ENCODE peak calls at places on chromosomes 2 and 18, in ten cellular contexts. One of them, this sample, is unnamed.

GRCh38 chr2:191020742-191021381 is 6.9 kb upstream of the STAT1 start:
- DNase-seq in GM12878: no peak
- DNase-seq in A172: peak; percentile 47
- DNase-seq in posterior vena cava: no peak
- DNase-seq in EL: peak; percentile 77
- DNase-seq in foreskin fibroblast: peak; percentile 92
- DNase-seq in T-helper 9 cell: no peak
- DNase-seq in activated CD8-positive, alpha-beta memory T cell treated with anti-CD3 and anti-CD28 coated beads, Interleukin-2, amount 50 U/mL, for 4 hours: peak; percentile 31
- DNase-seq in ovary: peak; percentile 60
- DNase-seq in NCI-H1105 treated with DMSO at 0.1 percent for 48 hours: peak; percentile 39
- DNase-seq in this sample: peak; percentile 77

GRCh38 chr2:9686061-9686460 is 55.3 kb upstream of the YWHAQ start:
- DNase-seq in GM12878: no peak
- DNase-seq in A172: peak; percentile 41
- DNase-seq in posterior vena cava: no peak
- DNase-seq in EL: no peak
- DNase-seq in foreskin fibroblast: no peak
- DNase-seq in T-helper 9 cell: no peak
- DNase-seq in activated CD8-positive, alpha-beta memory T cell treated with anti-CD3 and anti-CD28 coated beads, Interleukin-2, amount 50 U/mL, for 4 hours: no peak
- DNase-seq in ovary: no peak
- DNase-seq in NCI-H1105 treated with DMSO at 0.1 percent for 48 hours: no peak
- DNase-seq in this sample: no peak

GRCh38 chr2:1301056-1301455 is 112.2 kb upstream of the TPO start:
- DNase-seq in GM12878: no peak
- DNase-seq in A172: no peak
- DNase-seq in posterior vena cava: no peak
- DNase-seq in EL: no peak
- DNase-seq in foreskin fibroblast: no peak
- DNase-seq in T-helper 9 cell: no peak
- DNase-seq in activated CD8-positive, alpha-beta memory T cell treated with anti-CD3 and anti-CD28 coated beads, Interleukin-2, amount 50 U/mL, for 4 hours: no peak
- DNase-seq in ovary: no peak
- DNase-seq in NCI-H1105 treated with DMSO at 0.1 percent for 48 hours: no peak
- DNase-seq in this sample: no peak

GRCh38 chr2:96987264-96987909 is 1.0 kb upstream of the FAM178B start:
- DNase-seq in GM12878: no peak
- DNase-seq in A172: no peak
- DNase-seq in posterior vena cava: no peak
- DNase-seq in EL: no peak
- DNase-seq in foreskin fibroblast: no peak
- DNase-seq in T-helper 9 cell: no peak
- DNase-seq in activated CD8-positive, alpha-beta memory T cell treated with anti-CD3 and anti-CD28 coated beads, Interleukin-2, amount 50 U/mL, for 4 hours: no peak
- DNase-seq in ovary: no peak
- DNase-seq in NCI-H1105 treated with DMSO at 0.1 percent for 48 hours: no peak
- DNase-seq in this sample: no peak

GRCh38 chr2:64325477-64325851 is 128.5 kb upstream of the LGALSL start:
- DNase-seq in GM12878: no peak
- DNase-seq in A172: no peak
- DNase-seq in posterior vena cava: no peak
- DNase-seq in EL: no peak
- DNase-seq in foreskin fibroblast: peak; percentile 23
- DNase-seq in T-helper 9 cell: no peak
- DNase-seq in activated CD8-positive, alpha-beta memory T cell treated with anti-CD3 and anti-CD28 coated beads, Interleukin-2, amount 50 U/mL, for 4 hours: no peak
- DNase-seq in ovary: no peak
- DNase-seq in NCI-H1105 treated with DMSO at 0.1 percent for 48 hours: no peak
- DNase-seq in this sample: no peak

GRCh38 chr2:1585635-1586034 is 158.7 kb downstream of the PXDN start:
- DNase-seq in GM12878: no peak
- DNase-seq in A172: no peak
- DNase-seq in posterior vena cava: peak; percentile 76
- DNase-seq in EL: no peak
- DNase-seq in foreskin fibroblast: no peak
- DNase-seq in T-helper 9 cell: no peak
- DNase-seq in activated CD8-positive, alpha-beta memory T cell treated with anti-CD3 and anti-CD28 coated beads, Interleukin-2, amount 50 U/mL, for 4 hours: no peak
- DNase-seq in ovary: no peak
- DNase-seq in NCI-H1105 treated with DMSO at 0.1 percent for 48 hours: no peak
- DNase-seq in this sample: no peak

GRCh38 chr2:217709496-217710217 is 293.1 kb downstream of the TNS1 start:
- DNase-seq in GM12878: no peak
- DNase-seq in A172: no peak
- DNase-seq in posterior vena cava: no peak
- DNase-seq in EL: no peak
- DNase-seq in foreskin fibroblast: peak; percentile 42
- DNase-seq in T-helper 9 cell: no peak
- DNase-seq in activated CD8-positive, alpha-beta memory T cell treated with anti-CD3 and anti-CD28 coated beads, Interleukin-2, amount 50 U/mL, for 4 hours: no peak
- DNase-seq in ovary: peak; percentile 78
- DNase-seq in NCI-H1105 treated with DMSO at 0.1 percent for 48 hours: no peak
- DNase-seq in this sample: no peak

GRCh38 chr2:1854747-1855146 is 110.4 kb upstream of the PXDN start:
- DNase-seq in GM12878: no peak
- DNase-seq in A172: peak; percentile 37
- DNase-seq in posterior vena cava: peak; percentile 77
- DNase-seq in EL: peak; percentile 28
- DNase-seq in foreskin fibroblast: peak; percentile 43
- DNase-seq in T-helper 9 cell: no peak
- DNase-seq in activated CD8-positive, alpha-beta memory T cell treated with anti-CD3 and anti-CD28 coated beads, Interleukin-2, amount 50 U/mL, for 4 hours: no peak
- DNase-seq in ovary: no peak
- DNase-seq in NCI-H1105 treated with DMSO at 0.1 percent for 48 hours: peak; percentile 85
- DNase-seq in this sample: no peak

GRCh38 chr2:163571423-163572102 is 164.2 kb downstream of the FIGN start:
- DNase-seq in GM12878: no peak
- DNase-seq in A172: no peak
- DNase-seq in posterior vena cava: no peak
- DNase-seq in EL: no peak
- DNase-seq in foreskin fibroblast: no peak
- DNase-seq in T-helper 9 cell: no peak
- DNase-seq in activated CD8-positive, alpha-beta memory T cell treated with anti-CD3 and anti-CD28 coated beads, Interleukin-2, amount 50 U/mL, for 4 hours: no peak
- DNase-seq in ovary: no peak
- DNase-seq in NCI-H1105 treated with DMSO at 0.1 percent for 48 hours: no peak
- DNase-seq in this sample: no peak

GRCh38 chr2:31334311-31335026 is 80.1 kb downstream of the XDH start:
- DNase-seq in GM12878: no peak
- DNase-seq in A172: peak; percentile 38
- DNase-seq in posterior vena cava: no peak
- DNase-seq in EL: no peak
- DNase-seq in foreskin fibroblast: peak; percentile 48
- DNase-seq in T-helper 9 cell: no peak
- DNase-seq in activated CD8-positive, alpha-beta memory T cell treated with anti-CD3 and anti-CD28 coated beads, Interleukin-2, amount 50 U/mL, for 4 hours: no peak
- DNase-seq in ovary: no peak
- DNase-seq in NCI-H1105 treated with DMSO at 0.1 percent for 48 hours: no peak
- DNase-seq in this sample: no peak

GRCh38 chr2:2502150-2502549 is 171.1 kb upstream of the MYT1L start:
- DNase-seq in GM12878: no peak
- DNase-seq in A172: no peak
- DNase-seq in posterior vena cava: no peak
- DNase-seq in EL: no peak
- DNase-seq in foreskin fibroblast: no peak
- DNase-seq in T-helper 9 cell: no peak
- DNase-seq in activated CD8-positive, alpha-beta memory T cell treated with anti-CD3 and anti-CD28 coated beads, Interleukin-2, amount 50 U/mL, for 4 hours: no peak
- DNase-seq in ovary: no peak
- DNase-seq in NCI-H1105 treated with DMSO at 0.1 percent for 48 hours: no peak
- DNase-seq in this sample: no peak

GRCh38 chr2:178177066-178177679 is 17.1 kb upstream of the OSBPL6 start:
- DNase-seq in GM12878: no peak
- DNase-seq in A172: no peak
- DNase-seq in posterior vena cava: no peak
- DNase-seq in EL: peak; percentile 58
- DNase-seq in foreskin fibroblast: peak; percentile 58
- DNase-seq in T-helper 9 cell: no peak
- DNase-seq in activated CD8-positive, alpha-beta memory T cell treated with anti-CD3 and anti-CD28 coated beads, Interleukin-2, amount 50 U/mL, for 4 hours: no peak
- DNase-seq in ovary: no peak
- DNase-seq in NCI-H1105 treated with DMSO at 0.1 percent for 48 hours: no peak
- DNase-seq in this sample: no peak

GRCh38 chr2:203987959-203988358 is 51.4 kb downstream of the ICOS start:
- DNase-seq in GM12878: no peak
- DNase-seq in A172: no peak
- DNase-seq in posterior vena cava: no peak
- DNase-seq in EL: no peak
- DNase-seq in foreskin fibroblast: no peak
- DNase-seq in T-helper 9 cell: no peak
- DNase-seq in activated CD8-positive, alpha-beta memory T cell treated with anti-CD3 and anti-CD28 coated beads, Interleukin-2, amount 50 U/mL, for 4 hours: no peak
- DNase-seq in ovary: no peak
- DNase-seq in NCI-H1105 treated with DMSO at 0.1 percent for 48 hours: no peak
- DNase-seq in this sample: no peak

GRCh38 chr18:63320690-63321265 is 1.2 kb upstream of the BCL2 start:
- DNase-seq in GM12878: no peak
- DNase-seq in A172: no peak
- DNase-seq in posterior vena cava: no peak
- DNase-seq in EL: peak; percentile 29
- DNase-seq in foreskin fibroblast: no peak
- DNase-seq in T-helper 9 cell: peak; percentile 21
- DNase-seq in activated CD8-positive, alpha-beta memory T cell treated with anti-CD3 and anti-CD28 coated beads, Interleukin-2, amount 50 U/mL, for 4 hours: peak; percentile 61
- DNase-seq in ovary: peak; percentile 58
- DNase-seq in NCI-H1105 treated with DMSO at 0.1 percent for 48 hours: peak; percentile 49
- DNase-seq in this sample: peak; percentile 49

GRCh38 chr2:7994397-7994951 is 687.4 kb upstream of the ID2 start:
- DNase-seq in GM12878: no peak
- DNase-seq in A172: no peak
- DNase-seq in posterior vena cava: no peak
- DNase-seq in EL: no peak
- DNase-seq in foreskin fibroblast: no peak
- DNase-seq in T-helper 9 cell: no peak
- DNase-seq in activated CD8-positive, alpha-beta memory T cell treated with anti-CD3 and anti-CD28 coated beads, Interleukin-2, amount 50 U/mL, for 4 hours: no peak
- DNase-seq in ovary: peak; percentile 33
- DNase-seq in NCI-H1105 treated with DMSO at 0.1 percent for 48 hours: peak; percentile 82
- DNase-seq in this sample: no peak

GRCh38 chr2:20579866-20580265 is 71.0 kb downstream of the HS1BP3 start:
- DNase-seq in GM12878: peak; percentile 19
- DNase-seq in A172: no peak
- DNase-seq in posterior vena cava: peak; percentile 79
- DNase-seq in EL: no peak
- DNase-seq in foreskin fibroblast: no peak
- DNase-seq in T-helper 9 cell: no peak
- DNase-seq in activated CD8-positive, alpha-beta memory T cell treated with anti-CD3 and anti-CD28 coated beads, Interleukin-2, amount 50 U/mL, for 4 hours: no peak
- DNase-seq in ovary: no peak
- DNase-seq in NCI-H1105 treated with DMSO at 0.1 percent for 48 hours: no peak
- DNase-seq in this sample: no peak

GRCh38 chr2:99974966-99975365 is 167.4 kb downstream of the AFF3 start:
- DNase-seq in GM12878: no peak
- DNase-seq in A172: no peak
- DNase-seq in posterior vena cava: no peak
- DNase-seq in EL: peak; percentile 59
- DNase-seq in foreskin fibroblast: peak; percentile 77
- DNase-seq in T-helper 9 cell: no peak
- DNase-seq in activated CD8-positive, alpha-beta memory T cell treated with anti-CD3 and anti-CD28 coated beads, Interleukin-2, amount 50 U/mL, for 4 hours: no peak
- DNase-seq in ovary: no peak
- DNase-seq in NCI-H1105 treated with DMSO at 0.1 percent for 48 hours: no peak
- DNase-seq in this sample: no peak

GRCh38 chr2:167487728-167488127 is 599.4 kb downstream of the XIRP2 start:
- DNase-seq in GM12878: no peak
- DNase-seq in A172: no peak
- DNase-seq in posterior vena cava: no peak
- DNase-seq in EL: no peak
- DNase-seq in foreskin fibroblast: no peak
- DNase-seq in T-helper 9 cell: no peak
- DNase-seq in activated CD8-positive, alpha-beta memory T cell treated with anti-CD3 and anti-CD28 coated beads, Interleukin-2, amount 50 U/mL, for 4 hours: no peak
- DNase-seq in ovary: no peak
- DNase-seq in NCI-H1105 treated with DMSO at 0.1 percent for 48 hours: peak; percentile 77
- DNase-seq in this sample: no peak

GRCh38 chr2:173216668-173217067 is 138.0 kb upstream of the CDCA7 start:
- DNase-seq in GM12878: no peak
- DNase-seq in A172: no peak
- DNase-seq in posterior vena cava: no peak
- DNase-seq in EL: no peak
- DNase-seq in foreskin fibroblast: no peak
- DNase-seq in T-helper 9 cell: no peak
- DNase-seq in activated CD8-positive, alpha-beta memory T cell treated with anti-CD3 and anti-CD28 coated beads, Interleukin-2, amount 50 U/mL, for 4 hours: no peak
- DNase-seq in ovary: no peak
- DNase-seq in NCI-H1105 treated with DMSO at 0.1 percent for 48 hours: no peak
- DNase-seq in this sample: no peak

GRCh38 chr2:213251618-213252017 is 32.6 kb upstream of the SPAG16 start:
- DNase-seq in GM12878: no peak
- DNase-seq in A172: peak; percentile 59
- DNase-seq in posterior vena cava: no peak
- DNase-seq in EL: peak; percentile 64
- DNase-seq in foreskin fibroblast: peak; percentile 82
- DNase-seq in T-helper 9 cell: no peak
- DNase-seq in activated CD8-positive, alpha-beta memory T cell treated with anti-CD3 and anti-CD28 coated beads, Interleukin-2, amount 50 U/mL, for 4 hours: no peak
- DNase-seq in ovary: no peak
- DNase-seq in NCI-H1105 treated with DMSO at 0.1 percent for 48 hours: peak; percentile 70
- DNase-seq in this sample: no peak

GRCh38 chr2:174070281-174070680 is 105.1 kb upstream of the SP3 start:
- DNase-seq in GM12878: no peak
- DNase-seq in A172: no peak
- DNase-seq in posterior vena cava: no peak
- DNase-seq in EL: no peak
- DNase-seq in foreskin fibroblast: no peak
- DNase-seq in T-helper 9 cell: no peak
- DNase-seq in activated CD8-positive, alpha-beta memory T cell treated with anti-CD3 and anti-CD28 coated beads, Interleukin-2, amount 50 U/mL, for 4 hours: no peak
- DNase-seq in ovary: no peak
- DNase-seq in NCI-H1105 treated with DMSO at 0.1 percent for 48 hours: no peak
- DNase-seq in this sample: no peak

GRCh38 chr2:107412981-107413380 is 413.7 kb upstream of the RGPD4 start:
- DNase-seq in GM12878: no peak
- DNase-seq in A172: peak; percentile 19
- DNase-seq in posterior vena cava: no peak
- DNase-seq in EL: peak; percentile 3
- DNase-seq in foreskin fibroblast: no peak
- DNase-seq in T-helper 9 cell: no peak
- DNase-seq in activated CD8-positive, alpha-beta memory T cell treated with anti-CD3 and anti-CD28 coated beads, Interleukin-2, amount 50 U/mL, for 4 hours: no peak
- DNase-seq in ovary: no peak
- DNase-seq in NCI-H1105 treated with DMSO at 0.1 percent for 48 hours: no peak
- DNase-seq in this sample: no peak

GRCh38 chr2:37441055-37441454 is 96.6 kb downstream of the QPCT start:
- DNase-seq in GM12878: no peak
- DNase-seq in A172: no peak
- DNase-seq in posterior vena cava: no peak
- DNase-seq in EL: no peak
- DNase-seq in foreskin fibroblast: no peak
- DNase-seq in T-helper 9 cell: no peak
- DNase-seq in activated CD8-positive, alpha-beta memory T cell treated with anti-CD3 and anti-CD28 coated beads, Interleukin-2, amount 50 U/mL, for 4 hours: no peak
- DNase-seq in ovary: no peak
- DNase-seq in NCI-H1105 treated with DMSO at 0.1 percent for 48 hours: no peak
- DNase-seq in this sample: no peak

This sample was measured in CD14-positive monocyte.